ENCODE peak calls at places on chromosomes 13 and 19, in five cellular contexts. X, C, J, S and D are unnamed samples. For H3K36me3, the result is how much of the 10 kb centered on the place peaks cover.

GRCh38 chr13:74770361-74770760 is 636.2 kb upstream of the KLF12 start:
- DNase-seq in X (no peak), J (no peak), C (no peak), S (no peak), D (no peak)

GRCh38 chr19:18304194-18304495 is 18.7 kb downstream of the LSM4 start:
- DNase-seq in J (no peak), C (peak), X (no peak), S (peak), D (no peak)

GRCh38 chr13:73975767-73976166 is 158.4 kb downstream of the KLF12 start:
- DNase-seq in X (no peak), C (no peak), S (no peak), J (no peak), D (no peak)

GRCh38 chr13:78876915-78877549 is 218.1 kb upstream of the OBI1 start:
- DNase-seq in X (no peak), S (no peak), J (no peak), C (no peak), D (no peak)

GRCh38 chr19:55241935-55242464 is 13.4 kb upstream of the TMEM86B start:
- DNase-seq in S (no peak), J (no peak), C (no peak), X (no peak), D (no peak)

GRCh38 chr19:40503300-40503699 is 36.5 kb downstream of the SPTBN4 start:
- DNase-seq in X (no peak), J (no peak), S (no peak), C (no peak), D (no peak)

GRCh38 chr19:7657047-7657779 is 11.6 kb upstream of the RETN start:
- DNase-seq in S (no peak), J (no peak), C (no peak), X (no peak), D (no peak)

GRCh38 chr19:28737526-28737925 is 475.4 kb downstream of the UQCRFS1 start:
- DNase-seq in X (no peak), J (no peak), S (no peak), C (no peak), D (no peak)

GRCh38 chr13:112978561-112979405 is 9.8 kb downstream of the MCF2L start:
- DNase-seq in C (peak), X (no peak), S (no peak), J (no peak), D (no peak)

GRCh38 chr19:38675611-38676010 is 28.2 kb downstream of the ACTN4 start:
- DNase-seq in J (no peak), C (no peak), X (no peak), S (peak), D (no peak)

GRCh38 chr13:34035676-34036325 is 217.9 kb downstream of the RFC3 start:
- DNase-seq in S (no peak), J (no peak), X (no peak), C (no peak), D (no peak)

GRCh38 chr13:27194895-27195764 is 23.5 kb upstream of the USP12 start:
- DNase-seq in S (no peak), J (no peak), C (no peak), X (no peak), D (peak)

GRCh38 chr19:52626915-52627314 is 11.2 kb downstream of the ZNF83 start:
- DNase-seq in X (no peak), J (no peak), S (no peak), C (no peak), D (no peak)
- H3K36me3 ChIP-seq in X (under half), J (under half), S (under half), C (half or more), D (half or more)

GRCh38 chr19:10419200-10419645 is 1.1 kb upstream of the PDE4A start:
- DNase-seq in J (peak), X (no peak), C (no peak), S (no peak), D (no peak)
- H3K27ac ChIP-seq in J (no peak), X (no peak), C (no peak), S (peak), D (no peak)

GRCh38 chr19:13968383-13968935 is 16.1 kb downstream of the DCAF15 start:
- DNase-seq in C (no peak), J (no peak), S (no peak), X (no peak), D (no peak)
- H3K36me3 ChIP-seq in C (half or more), J (under half), S (under half), X (under half), D (under half)

GRCh38 chr19:11577451-11578341 is at the start of gene ACP5:
- DNase-seq in C (no peak), S (no peak), J (peak), X (no peak), D (no peak)
- H3K27ac ChIP-seq in C (no peak), S (no peak), J (peak), X (no peak), D (peak)

GRCh38 chr19:3194703-3195087 is 9.0 kb downstream of the NCLN start:
- DNase-seq in C (no peak), S (no peak), X (no peak), J (no peak), D (no peak)

GRCh38 chr19:3198901-3199700 is 13.4 kb downstream of the NCLN start:
- DNase-seq in J (no peak), X (no peak), C (no peak), S (no peak), D (no peak)

GRCh38 chr19:3196933-3197205 is 11.1 kb downstream of the NCLN start:
- DNase-seq in J (no peak), S (no peak), X (no peak), C (no peak), D (no peak)

GRCh38 chr19:3194063-3194702 is 8.5 kb downstream of the NCLN start:
- DNase-seq in J (no peak), C (no peak), S (no peak), X (no peak), D (no peak)

GRCh38 chr19:3196064-3196932 is 10.6 kb downstream of the NCLN start:
- DNase-seq in C (no peak), X (no peak), J (no peak), S (no peak), D (no peak)
- H3K36me3 ChIP-seq in C (half or more), X (under half), J (under half), S (under half), D (under half)

GRCh38 chr19:42394751-42395150 is 4.7 kb upstream of the CNFN start:
- DNase-seq in J (no peak), X (no peak), S (no peak), C (no peak), D (no peak)

GRCh38 chr19:42392165-42392564 is 2.1 kb upstream of the CNFN start:
- DNase-seq in J (no peak), X (no peak), C (no peak), S (no peak), D (no peak)

GRCh38 chr19:42396542-42397314 is 6.6 kb upstream of the CNFN start:
- DNase-seq in X (peak), C (peak), S (peak), J (peak), D (peak)

GRCh38 chr19:42397315-42398166 is 7.4 kb upstream of the CNFN start:
- DNase-seq in X (no peak), S (no peak), C (no peak), J (no peak), D (no peak)

GRCh38 chr19:42396248-42396541 is 6.1 kb upstream of the CNFN start:
- DNase-seq in X (no peak), C (no peak), J (no peak), S (no peak), D (no peak)
- H3K27ac ChIP-seq in X (peak), C (no peak), J (peak), S (no peak), D (peak)

DNA sequence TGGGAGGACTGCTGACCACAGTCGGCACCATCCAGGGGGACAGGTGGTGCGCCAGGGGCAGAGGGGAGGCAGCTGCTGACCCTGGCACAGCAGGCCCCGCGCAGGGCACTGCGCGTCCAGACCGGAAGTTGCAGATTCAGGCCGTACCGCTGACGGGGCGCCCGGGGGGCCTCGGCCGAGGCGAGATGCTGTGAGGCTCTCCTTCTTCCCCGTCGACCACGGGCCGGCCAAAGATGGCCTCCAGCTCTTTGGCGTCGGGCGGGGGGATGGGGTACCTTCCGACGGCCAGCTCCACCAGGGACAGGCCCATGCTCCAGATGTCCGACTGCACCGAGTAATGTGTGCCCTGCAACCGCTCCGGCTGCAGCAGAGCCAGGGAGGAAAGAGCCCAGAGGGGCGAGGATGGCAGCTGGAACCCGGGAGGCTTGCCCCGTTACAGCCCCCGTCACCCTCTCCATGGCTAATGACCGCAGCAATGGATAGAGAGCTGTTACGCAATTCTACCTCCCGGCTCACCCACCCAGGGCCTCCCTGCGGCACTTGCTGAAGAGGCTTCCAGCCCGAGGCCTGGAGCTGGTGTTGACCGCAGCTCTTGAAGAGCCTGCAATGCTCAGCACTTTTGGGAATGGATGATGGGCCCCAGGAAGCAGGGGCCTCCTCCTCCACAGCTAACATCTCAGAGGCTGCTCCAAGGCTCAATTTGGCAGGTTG is 24.7 kb downstream of the MAP2K2 start:
- DNase-seq in X (no peak), J (no peak), C (no peak), S (no peak), D (no peak)
- H3K36me3 ChIP-seq in X (under half), J (under half), C (half or more), S (under half), D (under half)

GRCh38 chr19:44643605-44644390 is at the start of gene PVR:
- DNase-seq in X (peak), C (peak), J (no peak), S (peak), D (no peak)
- H3K27ac ChIP-seq in X (peak), C (peak), J (peak), S (no peak), D (no peak)

DNA sequence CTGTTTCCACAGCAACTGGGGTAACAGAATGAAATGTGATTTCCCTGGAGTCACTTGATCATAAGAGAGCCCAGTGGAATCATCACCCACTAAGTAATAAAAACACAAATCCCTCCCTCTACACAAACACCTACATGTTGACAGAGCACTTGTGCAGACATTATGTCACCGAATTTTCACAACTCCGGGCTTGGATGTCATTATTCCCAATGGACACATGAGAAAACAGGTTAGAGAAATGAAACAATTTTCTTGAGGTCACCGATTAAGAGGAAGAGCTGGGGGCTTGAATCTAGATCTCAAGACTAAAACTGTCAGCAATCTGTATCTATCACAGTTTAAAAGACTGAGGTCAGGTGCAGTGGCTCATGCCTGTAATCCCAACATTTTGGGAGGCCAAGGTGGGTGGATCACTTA is 3.1 kb downstream of the XRCC1 start:
- DNase-seq in S (no peak), X (no peak), C (no peak), J (no peak), D (no peak)
- H3K36me3 ChIP-seq in S (under half), X (under half), C (under half), J (under half), D (under half)

DNA sequence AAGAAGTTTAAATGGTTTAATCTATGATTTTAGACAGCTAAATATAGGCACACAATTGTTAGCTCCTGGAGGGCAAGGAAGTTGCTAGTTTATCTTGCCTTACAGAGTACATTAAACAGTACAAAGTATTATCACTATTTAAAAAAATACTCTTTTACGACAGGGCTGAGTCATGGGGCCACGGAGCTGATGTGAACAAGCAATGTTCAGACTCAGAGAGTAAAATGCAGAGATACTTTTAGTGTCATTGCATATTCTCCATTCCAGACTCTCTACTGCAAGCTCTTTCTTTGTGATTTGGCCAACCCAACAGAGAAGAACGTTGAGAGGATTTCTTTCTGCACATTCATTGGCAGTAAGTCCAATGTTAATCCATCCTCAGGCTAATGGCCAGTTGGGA is 352.4 kb downstream of the SPRY2 start:
- DNase-seq in S (no peak), J (no peak), X (no peak), C (no peak), D (no peak)
- H3K27ac ChIP-seq in S (no peak), J (no peak), X (no peak), C (no peak), D (no peak)